ENCODE peak calls at places on chromosomes 3 and 15, in five cellular contexts. One of them, this sample, is unnamed.

GRCh38 chr15:30990036-30990435 is 1.4 kb downstream of the MTMR10 start:
- DNase-seq in fibroblast of lung: no peak
- DNase-seq in cardiac fibroblast: no peak
- DNase-seq in HFF-Myc: no peak
- DNase-seq in astrocyte of the spinal cord: no peak
- DNase-seq in this sample: no peak

GRCh38 chr3:12536423-12536822 is 8.9 kb downstream of the MKRN2OS start:
- DNase-seq in HFF-Myc: no peak
- DNase-seq in astrocyte of the spinal cord: peak
- DNase-seq in cardiac fibroblast: peak
- DNase-seq in fibroblast of lung: no peak
- DNase-seq in this sample: no peak

GRCh38 chr3:184583345-184584000 is 21.9 kb downstream of the EPHB3 start:
- DNase-seq in HFF-Myc: no peak
- DNase-seq in cardiac fibroblast: peak
- DNase-seq in fibroblast of lung: no peak
- DNase-seq in astrocyte of the spinal cord: no peak
- DNase-seq in this sample: no peak

GRCh38 chr3:185976977-185977678 is 39.3 kb upstream of the TRA2B start:
- DNase-seq in HFF-Myc: no peak
- DNase-seq in fibroblast of lung: peak
- DNase-seq in astrocyte of the spinal cord: peak
- DNase-seq in cardiac fibroblast: peak
- DNase-seq in this sample: peak

GRCh38 chr3:187914231-187914630 is 169.0 kb upstream of the BCL6 start:
- DNase-seq in HFF-Myc: no peak
- DNase-seq in cardiac fibroblast: no peak
- DNase-seq in fibroblast of lung: no peak
- DNase-seq in astrocyte of the spinal cord: no peak
- DNase-seq in this sample: no peak

GRCh38 chr3:17491601-17492000 is 250.8 kb downstream of the TBC1D5 start:
- DNase-seq in fibroblast of lung: peak
- DNase-seq in astrocyte of the spinal cord: peak
- DNase-seq in HFF-Myc: peak
- DNase-seq in cardiac fibroblast: peak
- DNase-seq in this sample: no peak

GRCh38 chr15:40398413-40398873 is 7.2 kb upstream of the IVD start:
- DNase-seq in fibroblast of lung: no peak
- DNase-seq in astrocyte of the spinal cord: no peak
- DNase-seq in HFF-Myc: no peak
- DNase-seq in cardiac fibroblast: no peak
- DNase-seq in this sample: peak

GRCh38 chr3:104952587-104952986 is 414.1 kb upstream of the ALCAM start:
- DNase-seq in astrocyte of the spinal cord: peak
- DNase-seq in fibroblast of lung: peak
- DNase-seq in HFF-Myc: peak
- DNase-seq in cardiac fibroblast: peak
- DNase-seq in this sample: no peak

GRCh38 chr3:52112056-52112455 is 42.2 kb downstream of the POC1A start:
- DNase-seq in HFF-Myc: no peak
- DNase-seq in cardiac fibroblast: no peak
- DNase-seq in fibroblast of lung: no peak
- DNase-seq in astrocyte of the spinal cord: no peak
- DNase-seq in this sample: no peak

GRCh38 chr3:158097571-158098553 is 8.4 kb downstream of the SHOX2 start:
- DNase-seq in astrocyte of the spinal cord: peak
- DNase-seq in HFF-Myc: no peak
- DNase-seq in cardiac fibroblast: peak
- DNase-seq in fibroblast of lung: peak
- DNase-seq in this sample: peak

GRCh38 chr15:81095690-81096365 is 38.2 kb upstream of the CFAP161 start:
- DNase-seq in fibroblast of lung: no peak
- DNase-seq in cardiac fibroblast: no peak
- DNase-seq in astrocyte of the spinal cord: no peak
- DNase-seq in HFF-Myc: no peak
- DNase-seq in this sample: no peak

GRCh38 chr3:31157893-31158620 is 263.6 kb upstream of the GADL1 start:
- DNase-seq in cardiac fibroblast: peak
- DNase-seq in fibroblast of lung: peak
- DNase-seq in HFF-Myc: no peak
- DNase-seq in astrocyte of the spinal cord: peak
- DNase-seq in this sample: no peak

GRCh38 chr3:106611841-106612240 is 743.0 kb upstream of the CBLB start:
- DNase-seq in cardiac fibroblast: peak
- DNase-seq in HFF-Myc: no peak
- DNase-seq in astrocyte of the spinal cord: no peak
- DNase-seq in fibroblast of lung: no peak
- DNase-seq in this sample: no peak

GRCh38 chr15:90191795-90192494 is 9.2 kb upstream of the SEMA4B start:
- DNase-seq in HFF-Myc: no peak
- DNase-seq in fibroblast of lung: peak
- DNase-seq in astrocyte of the spinal cord: peak
- DNase-seq in cardiac fibroblast: peak
- DNase-seq in this sample: peak

GRCh38 chr3:23302276-23302675 is 99.1 kb downstream of the UBE2E2 start:
- DNase-seq in HFF-Myc: no peak
- DNase-seq in fibroblast of lung: peak
- DNase-seq in astrocyte of the spinal cord: peak
- DNase-seq in cardiac fibroblast: peak
- DNase-seq in this sample: no peak

GRCh38 chr3:8625991-8626390 is 18.6 kb downstream of the SSUH2 start:
- DNase-seq in fibroblast of lung: peak
- DNase-seq in astrocyte of the spinal cord: no peak
- DNase-seq in HFF-Myc: no peak
- DNase-seq in cardiac fibroblast: peak
- DNase-seq in this sample: no peak

GRCh38 chr15:74535388-74536084 is 5.5 kb upstream of the ARID3B start:
- DNase-seq in astrocyte of the spinal cord: no peak
- DNase-seq in HFF-Myc: no peak
- DNase-seq in cardiac fibroblast: no peak
- DNase-seq in fibroblast of lung: no peak
- DNase-seq in this sample: no peak

GRCh38 chr15:34055868-34056595 is 17.0 kb upstream of the AVEN start:
- DNase-seq in cardiac fibroblast: peak
- DNase-seq in fibroblast of lung: peak
- DNase-seq in HFF-Myc: no peak
- DNase-seq in astrocyte of the spinal cord: peak
- DNase-seq in this sample: no peak
- TF ChIP-seq CTCF in cardiac fibroblast: no peak
- TF ChIP-seq CTCF in fibroblast of lung: no peak
- TF ChIP-seq CTCF in HFF-Myc: no peak
- TF ChIP-seq CTCF in astrocyte of the spinal cord: no peak
- TF ChIP-seq CTCF in this sample: no peak

GRCh38 chr3:191762323-191762960 is 301.5 kb downstream of the PYDC2 start:
- DNase-seq in cardiac fibroblast: peak
- DNase-seq in HFF-Myc: peak
- DNase-seq in astrocyte of the spinal cord: peak
- DNase-seq in fibroblast of lung: peak
- DNase-seq in this sample: no peak

GRCh38 chr3:191768421-191768820 is 307.5 kb downstream of the PYDC2 start:
- DNase-seq in HFF-Myc: no peak
- DNase-seq in astrocyte of the spinal cord: no peak
- DNase-seq in cardiac fibroblast: no peak
- DNase-seq in fibroblast of lung: no peak
- DNase-seq in this sample: no peak
- TF ChIP-seq CTCF in HFF-Myc: peak
- TF ChIP-seq CTCF in astrocyte of the spinal cord: no peak
- TF ChIP-seq CTCF in cardiac fibroblast: no peak
- TF ChIP-seq CTCF in fibroblast of lung: no peak
- TF ChIP-seq CTCF in this sample: no peak

GRCh38 chr3:66816110-66816761 is 181.9 kb upstream of the KBTBD8 start:
- DNase-seq in cardiac fibroblast: peak
- DNase-seq in fibroblast of lung: peak
- DNase-seq in HFF-Myc: peak
- DNase-seq in astrocyte of the spinal cord: peak
- DNase-seq in this sample: peak
- TF ChIP-seq CTCF in cardiac fibroblast: peak
- TF ChIP-seq CTCF in fibroblast of lung: peak
- TF ChIP-seq CTCF in HFF-Myc: peak
- TF ChIP-seq CTCF in astrocyte of the spinal cord: peak
- TF ChIP-seq CTCF in this sample: peak

GRCh38 chr15:61621146-61621545 is 392.0 kb upstream of the RORA start:
- DNase-seq in astrocyte of the spinal cord: no peak
- DNase-seq in HFF-Myc: no peak
- DNase-seq in cardiac fibroblast: peak
- DNase-seq in fibroblast of lung: no peak
- DNase-seq in this sample: peak
- TF ChIP-seq CTCF in astrocyte of the spinal cord: peak
- TF ChIP-seq CTCF in HFF-Myc: peak
- TF ChIP-seq CTCF in cardiac fibroblast: peak
- TF ChIP-seq CTCF in fibroblast of lung: no peak
- TF ChIP-seq CTCF in this sample: peak

DNA sequence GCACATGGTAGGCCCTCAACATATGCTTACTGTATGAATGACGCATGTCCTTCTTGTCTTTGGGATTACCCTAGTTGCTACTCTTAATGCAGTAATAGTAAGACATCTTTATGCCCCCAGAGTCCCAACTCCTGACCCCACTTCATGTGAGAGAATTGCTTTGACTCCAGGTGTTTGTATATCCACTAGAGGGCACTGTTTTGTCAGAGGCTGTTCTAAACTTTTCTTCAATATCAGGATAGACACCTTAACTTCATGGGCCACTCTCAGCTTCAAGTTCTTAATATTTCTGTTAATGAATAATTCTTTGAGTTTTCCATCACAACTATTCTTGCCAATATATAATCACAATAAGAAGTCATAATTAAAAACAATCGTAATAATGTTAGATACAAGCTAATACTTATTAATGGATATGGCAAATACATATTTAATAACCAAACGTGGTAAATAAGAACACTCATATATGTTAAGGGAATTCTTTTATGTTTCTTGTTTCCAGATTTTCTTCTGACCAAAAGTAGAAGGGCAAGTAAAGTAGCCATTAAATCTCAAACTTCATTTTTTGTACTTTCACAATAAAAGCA is 337.2 kb upstream of the DNAJC19 start:
- DNase-seq in cardiac fibroblast: peak
- DNase-seq in HFF-Myc: no peak
- DNase-seq in fibroblast of lung: peak
- DNase-seq in astrocyte of the spinal cord: peak
- DNase-seq in this sample: peak
- TF ChIP-seq CTCF in cardiac fibroblast: peak
- TF ChIP-seq CTCF in HFF-Myc: no peak
- TF ChIP-seq CTCF in fibroblast of lung: peak
- TF ChIP-seq CTCF in astrocyte of the spinal cord: peak
- TF ChIP-seq CTCF in this sample: peak